ENCODE peak calls at places on chromosomes 11 and 22, in seven cellular contexts. X, T, K, C, F, N and H are unnamed samples.

GRCh38 chr22:20101638-20102037 is 14.3 kb upstream of the RANBP1 start:
- DNase-seq in T (no peak), C (no peak), F (peak), X (no peak), N (no peak), K (no peak), H (no peak)

GRCh38 chr11:132114185-132114584 is 743.8 kb downstream of the NTM start:
- DNase-seq in T (peak), F (no peak), K (peak), N (peak), X (peak), C (peak), H (no peak)

GRCh38 chr22:22878801-22879674 is 8.6 kb upstream of the IGLL5 start:
- DNase-seq in N (no peak), T (no peak), F (peak), X (no peak), C (no peak), K (no peak), H (no peak)

GRCh38 chr11:45881708-45882368 is 3.6 kb upstream of the MAPK8IP1 start:
- DNase-seq in N (no peak), X (no peak), T (no peak), C (no peak), F (no peak), K (no peak), H (no peak)

GRCh38 chr11:117187428-117187798 is 8.9 kb downstream of the SIDT2 start:
- DNase-seq in N (no peak), F (peak), T (no peak), X (no peak), K (no peak), C (no peak), H (no peak)

GRCh38 chr11:107988397-107989158 is 20.1 kb upstream of the CUL5 start:
- DNase-seq in K (no peak), C (no peak), N (no peak), X (no peak), F (no peak), T (no peak), H (no peak)

GRCh38 chr11:116243975-116244374 is 528.8 kb downstream of the BUD13 start:
- DNase-seq in F (no peak), C (no peak), X (no peak), T (no peak), N (no peak), K (no peak), H (no peak)

GRCh38 chr22:44378380-44378779 is 65.6 kb upstream of the SHISAL1 start:
- DNase-seq in C (no peak), F (no peak), N (no peak), T (no peak), X (no peak), K (no peak), H (no peak)

GRCh38 chr22:38505595-38506117 is 455 bp downstream of the DDX17 start:
- DNase-seq in N (peak), K (peak), T (peak), X (peak), F (peak), C (peak), H (no peak)

GRCh38 chr11:107549253-107549953 is 16.1 kb downstream of the ALKBH8 start:
- DNase-seq in X (peak), F (no peak), C (no peak), T (peak), K (peak), N (no peak), H (peak)

GRCh38 chr11:85170184-85170583 is 457.0 kb downstream of the DLG2 start:
- DNase-seq in K (no peak), N (no peak), T (no peak), F (no peak), C (no peak), X (no peak), H (no peak)

GRCh38 chr22:33328789-33329296 is 270.7 kb upstream of the SYN3 start:
- DNase-seq in K (no peak), F (no peak), N (no peak), X (no peak), T (no peak), C (no peak), H (no peak)

GRCh38 chr11:12864316-12865156 is 144.6 kb upstream of the RASSF10 start:
- DNase-seq in N (no peak), F (no peak), X (peak), K (peak), C (no peak), T (no peak), H (no peak)

GRCh38 chr11:44931466-44931865 is 19.2 kb downstream of the TP53I11 start:
- DNase-seq in N (no peak), C (no peak), F (no peak), K (no peak), X (peak), T (no peak), H (no peak)

GRCh38 chr11:74004694-74005615 is 3.9 kb downstream of the UCP3 start:
- DNase-seq in T (no peak), C (peak), X (no peak), F (no peak), N (no peak), K (no peak), H (peak)

GRCh38 chr22:30941363-30941740 is 27.2 kb downstream of the MORC2 start:
- DNase-seq in K (no peak), F (no peak), N (no peak), C (no peak), X (no peak), T (no peak), H (no peak)

GRCh38 chr11:13114566-13115465 is 105.7 kb downstream of the RASSF10 start:
- DNase-seq in N (no peak), T (no peak), F (no peak), K (peak), X (peak), C (peak), H (no peak)

GRCh38 chr11:46490576-46491100 is 99.1 kb upstream of the CHRM4 start:
- DNase-seq in T (no peak), X (no peak), K (no peak), F (no peak), C (no peak), N (no peak), H (no peak)

GRCh38 chr22:39967996-39968968 is 8.1 kb downstream of the TMA7B start:
- DNase-seq in T (peak), K (no peak), X (peak), C (no peak), F (no peak), N (no peak), H (no peak)

GRCh38 chr11:65931773-65932557 is 12.7 kb downstream of the DRAP1 start:
- DNase-seq in F (peak), K (no peak), C (no peak), X (peak), N (no peak), T (no peak), H (no peak)

GRCh38 chr22:37501610-37502341 is 15.6 kb upstream of the MFNG start:
- DNase-seq in X (no peak), K (no peak), N (peak), T (peak), F (peak), C (peak), H (no peak)

GRCh38 chr11:7983832-7984590 is 3.1 kb upstream of the EIF3F start:
- DNase-seq in X (no peak), K (no peak), T (no peak), C (no peak), F (no peak), N (no peak), H (no peak)

GRCh38 chr11:7982582-7983119 is 4.5 kb upstream of the EIF3F start:
- DNase-seq in F (no peak), C (no peak), X (no peak), T (no peak), K (no peak), N (no peak), H (no peak)

GRCh38 chr11:7981758-7982157 is 5.4 kb upstream of the EIF3F start:
- DNase-seq in N (no peak), F (no peak), X (no peak), K (no peak), C (no peak), T (no peak), H (no peak)

GRCh38 chr11:7986768-7987559 is at the start of gene EIF3F:
- DNase-seq in X (peak), N (peak), K (peak), T (peak), C (peak), F (peak), H (peak)
- H3K27ac ChIP-seq in X (no peak), N (peak), K (peak), T (peak), C (peak), F (peak), H (peak)

GRCh38 chr11:69670158-69670845 is 4.9 kb downstream of the LTO1 start:
- DNase-seq in X (peak), K (peak), C (peak), T (peak), N (peak), F (peak), H (peak)

GRCh38 chr11:69674886-69675714 is at the start of gene LTO1:
- DNase-seq in K (peak), T (peak), N (peak), C (peak), X (peak), F (peak), H (peak)

GRCh38 chr11:69671734-69672465 is 3.3 kb downstream of the LTO1 start:
- DNase-seq in K (no peak), F (no peak), C (no peak), X (no peak), T (no peak), N (no peak), H (no peak)

GRCh38 chr11:69677744-69678143 is 2.6 kb upstream of the LTO1 start:
- DNase-seq in K (no peak), T (no peak), C (no peak), X (no peak), N (no peak), F (no peak), H (no peak)

DNA sequence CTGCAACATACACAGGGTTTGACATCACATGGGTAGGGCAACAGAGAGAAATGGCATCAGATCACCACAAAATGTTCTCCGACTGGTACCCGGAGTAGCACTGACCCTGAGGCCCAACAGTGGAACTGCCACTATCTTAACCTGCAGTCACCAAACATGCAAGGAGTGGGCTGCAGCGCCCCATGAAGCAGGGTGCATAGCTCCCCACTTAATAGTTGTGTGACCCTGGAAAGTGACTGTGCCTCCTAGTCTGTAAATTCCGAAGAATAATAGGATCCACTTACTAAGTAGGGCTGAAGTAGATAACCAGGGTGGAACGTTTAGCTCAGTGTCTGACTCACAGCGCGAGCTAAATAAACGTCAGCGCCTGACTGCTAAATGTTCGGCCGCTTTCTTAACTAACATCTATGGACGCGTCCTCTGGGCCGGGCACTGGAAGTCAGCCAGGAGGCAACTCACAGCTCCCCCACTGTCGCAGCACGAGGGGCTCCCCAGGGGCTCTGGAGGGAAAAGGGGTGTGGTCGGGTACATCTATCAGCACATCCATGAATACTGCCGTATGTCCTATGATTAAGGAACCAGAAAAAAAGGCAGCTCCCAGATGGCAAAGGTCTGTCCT is 777 bp downstream of the LTO1 start:
- DNase-seq in F (no peak), C (no peak), X (peak), K (no peak), T (no peak), N (peak), H (no peak)
- H3K27ac ChIP-seq in F (peak), C (peak), X (no peak), K (no peak), T (peak), N (peak), H (peak)

DNA sequence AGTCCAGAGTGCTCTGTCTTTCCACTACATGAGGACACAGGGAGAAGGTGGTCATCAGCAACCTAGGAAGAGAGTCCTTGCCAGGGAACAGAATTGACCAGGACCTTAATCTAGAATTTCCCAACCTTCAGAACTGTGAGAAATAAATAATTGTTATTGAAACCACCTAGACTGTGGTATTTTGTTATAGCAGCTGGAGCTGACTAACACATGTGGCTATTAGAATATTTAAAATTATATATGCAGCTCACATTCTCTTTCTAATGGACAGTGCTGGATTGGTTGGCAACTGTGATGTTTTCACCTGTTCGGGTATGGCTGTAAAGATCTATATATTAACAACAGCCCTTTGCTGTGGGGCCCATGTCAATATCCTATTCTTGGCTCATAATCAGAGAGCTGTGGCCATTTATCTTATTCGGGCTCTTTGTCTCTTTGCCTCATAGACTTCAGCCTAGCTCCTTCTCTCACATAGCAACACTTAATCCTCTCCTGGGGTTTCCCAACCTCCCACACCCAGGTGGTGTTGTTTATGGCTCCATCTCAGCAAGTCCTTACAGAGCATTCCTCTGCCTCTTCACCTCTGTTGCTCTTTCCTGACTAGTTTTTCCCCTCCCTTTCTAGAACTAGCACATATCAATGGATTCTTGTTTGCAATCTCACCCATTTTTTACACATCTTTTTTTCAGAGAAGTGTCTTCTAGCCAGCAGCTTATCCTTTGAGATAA is 46.4 kb upstream of the AMOTL1 start:
- DNase-seq in N (no peak), X (no peak), K (no peak), C (no peak), T (no peak), F (no peak), H (no peak)
- H3K27ac ChIP-seq in N (no peak), X (no peak), K (no peak), C (no peak), T (no peak), F (no peak), H (no peak)

GRCh38 chr11:130825621-130826020 is 90.7 kb downstream of the SNX19 start:
- DNase-seq in X (no peak), N (no peak), T (no peak), K (no peak), C (no peak), F (no peak), H (no peak)
- H3K27ac ChIP-seq in X (no peak), N (no peak), T (no peak), K (no peak), C (no peak), F (no peak), H (no peak)

DNA sequence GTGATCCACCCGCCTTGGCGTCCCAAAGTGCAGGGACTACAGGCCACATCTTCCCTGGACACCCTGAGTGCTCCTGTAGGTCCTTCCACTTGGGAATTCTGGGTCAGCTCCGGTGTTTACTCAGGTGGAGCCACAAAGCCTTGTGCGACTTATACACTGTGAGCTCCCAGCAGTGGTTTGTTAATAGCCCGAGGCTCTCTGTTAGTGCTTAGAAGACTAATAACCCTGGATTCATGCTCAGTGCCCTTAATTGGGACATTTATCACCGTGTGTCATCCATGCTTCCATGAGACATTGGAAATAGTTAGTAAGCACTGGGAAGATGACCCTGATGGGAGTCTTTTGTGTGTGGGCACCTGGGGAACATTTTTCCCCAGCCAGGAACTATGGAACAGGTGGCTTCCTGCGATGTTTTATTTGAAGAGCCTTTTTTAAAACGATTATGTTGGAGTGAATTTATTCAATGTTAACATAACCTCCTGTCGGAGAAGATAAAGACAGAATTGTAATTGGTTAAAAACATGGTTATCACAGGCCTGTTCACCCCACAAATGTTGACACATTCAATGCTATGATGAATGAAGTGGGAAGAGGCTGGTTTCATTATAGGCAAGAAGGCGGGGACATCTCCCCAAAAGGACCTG is 188.8 kb downstream of the MYO18B start:
- DNase-seq in C (no peak), K (no peak), N (no peak), T (no peak), F (no peak), X (no peak), H (no peak)
- H3K27ac ChIP-seq in C (no peak), K (no peak), N (no peak), T (no peak), F (no peak), X (no peak), H (no peak)

DNA sequence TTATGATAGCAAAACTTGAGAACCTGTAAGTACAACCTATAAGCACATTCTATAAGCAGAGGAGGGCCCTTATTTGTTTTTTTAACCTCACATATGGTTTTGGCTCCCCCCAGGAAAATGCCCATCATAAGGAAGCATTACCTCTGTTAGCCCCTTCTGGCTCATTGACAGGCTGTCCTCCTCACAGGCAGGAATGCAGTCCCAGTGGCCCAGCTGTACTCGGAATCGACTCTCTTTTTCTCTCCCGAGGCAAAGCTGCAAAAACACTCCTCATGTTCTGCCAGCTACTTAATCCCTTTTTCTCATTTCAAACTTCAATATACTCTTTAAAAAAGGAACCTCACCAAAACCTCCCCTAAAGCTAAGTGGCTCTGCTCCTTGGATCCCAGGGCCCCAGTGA is 57.4 kb downstream of the JRKL start:
- DNase-seq in K (no peak), C (no peak), F (no peak), X (no peak), N (no peak), T (no peak), H (no peak)
- H3K27ac ChIP-seq in K (peak), C (no peak), F (no peak), X (no peak), N (no peak), T (no peak), H (no peak)

GRCh38 chr11:66973956-66974585 is 1.0 kb upstream of the C11orf86 start:
- DNase-seq in K (no peak), T (no peak), N (no peak), F (no peak), C (no peak), X (no peak), H (no peak)

GRCh38 chr11:66970371-66970807 is 4.7 kb upstream of the C11orf86 start:
- DNase-seq in N (no peak), X (no peak), C (no peak), T (no peak), F (no peak), K (no peak), H (no peak)

GRCh38 chr11:66970808-66971442 is 4.2 kb upstream of the C11orf86 start:
- DNase-seq in C (peak), K (no peak), F (no peak), T (no peak), X (no peak), N (peak), H (no peak)

GRCh38 chr11:66969584-66970205 is 5.4 kb upstream of the C11orf86 start:
- DNase-seq in C (no peak), T (no peak), N (no peak), K (no peak), F (no peak), X (no peak), H (no peak)

DNA sequence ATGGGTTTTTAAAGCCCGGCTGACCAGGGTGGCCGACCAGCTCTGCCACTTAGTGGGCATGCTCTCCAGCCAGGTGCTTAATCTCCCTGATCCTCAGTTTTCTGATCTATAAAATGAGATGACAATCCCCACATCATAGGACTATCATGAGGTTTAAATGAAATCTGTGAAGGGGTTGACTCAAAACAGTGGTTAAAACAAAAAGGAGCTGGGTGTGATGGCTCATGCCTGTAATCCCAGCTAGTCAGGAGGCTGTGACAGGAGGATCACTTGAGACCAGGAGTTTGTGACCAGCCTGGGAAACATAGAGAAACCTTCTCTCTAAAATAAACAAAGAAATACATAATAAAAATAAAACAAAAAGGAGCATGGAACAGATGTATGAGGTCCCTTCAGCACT is 3.6 kb upstream of the C11orf86 start:
- DNase-seq in K (no peak), C (no peak), F (no peak), N (no peak), T (no peak), X (no peak), H (no peak)
- H3K27ac ChIP-seq in K (no peak), C (peak), F (peak), N (peak), T (no peak), X (no peak), H (no peak)

GRCh38 chr11:35163209-35163608 is 24.2 kb downstream of the CD44 start:
- DNase-seq in C (no peak), K (no peak), N (no peak), X (no peak), T (no peak), F (no peak), H (no peak)
- H3K27ac ChIP-seq in C (peak), K (no peak), N (no peak), X (no peak), T (no peak), F (no peak), H (peak)